ENCODE peak calls at places on chromosomes 6 and 20, in ten cellular contexts. L, V, A, J, K, S, T, X, W and C are unnamed samples.

GRCh38 chr20:43388267-43389081 is 69.2 kb upstream of the SRSF6 start:
- DNase-seq in J (peak; percentile 10), X (no peak), A (no peak), V (no peak), S (no peak), L (no peak), W (peak; percentile 62), K (no peak), T (no peak), C (no peak)

GRCh38 chr20:45833030-45833882 is at the start of gene SNX21:
- DNase-seq in X (no peak), W (peak; percentile 82), A (peak; percentile 82), K (peak; percentile 83), L (peak; percentile 93), S (peak; percentile 89), V (no peak), J (peak; percentile 96), T (peak; percentile 90), C (peak; percentile 45)

GRCh38 chr20:7924692-7925091 is 15.6 kb downstream of the HAO1 start:
- DNase-seq in T (no peak), K (no peak), X (no peak), W (no peak), S (no peak), L (no peak), A (no peak), V (no peak), J (peak; percentile 98), C (no peak)

GRCh38 chr20:10647471-10647870 is 26.3 kb downstream of the JAG1 start:
- DNase-seq in L (no peak), W (no peak), K (peak; percentile 7), T (peak; percentile 46), S (no peak), X (no peak), A (peak; percentile 30), V (no peak), J (no peak), C (no peak)

GRCh38 chr20:61879694-61880093 is 186.0 kb downstream of the TAF4 start:
- DNase-seq in X (no peak), S (no peak), T (no peak), J (no peak), W (no peak), L (no peak), A (no peak), K (no peak), V (no peak), C (no peak)

GRCh38 chr6:137282253-137282652 is 63.1 kb upstream of the IFNGR1 start:
- DNase-seq in T (no peak), J (no peak), X (no peak), L (no peak), V (no peak), S (no peak), K (no peak), W (no peak), A (no peak), C (no peak)

GRCh38 chr6:134750669-134751068 is 199.2 kb downstream of the ALDH8A1 start:
- DNase-seq in T (no peak), S (no peak), A (no peak), J (peak; percentile 14), L (no peak), V (no peak), K (no peak), X (no peak), W (no peak), C (no peak)

GRCh38 chr6:2351807-2352431 is 106.5 kb upstream of the GMDS start:
- DNase-seq in V (no peak), S (no peak), L (no peak), W (no peak), K (no peak), A (no peak), J (peak; percentile 84), X (no peak), T (no peak), C (no peak)

GRCh38 chr20:58553841-58554240 is 38.6 kb upstream of the APCDD1L start:
- DNase-seq in T (no peak), S (peak; percentile 16), V (no peak), W (no peak), A (no peak), L (peak; percentile 64), X (no peak), K (no peak), J (no peak), C (no peak)

GRCh38 chr6:39451831-39452230 is 129.3 kb upstream of the KCNK16 start:
- DNase-seq in L (no peak), W (no peak), S (peak; percentile 46), X (no peak), A (no peak), V (no peak), J (peak; percentile 12), K (no peak), T (no peak), C (no peak)

GRCh38 chr6:3770023-3770422 is 18.5 kb upstream of the PXDC1 start:
- DNase-seq in X (no peak), V (no peak), T (no peak), K (no peak), S (peak; percentile 63), A (no peak), W (no peak), L (no peak), J (no peak), C (no peak)

GRCh38 chr6:107569456-107569855 is 79.5 kb downstream of the SOBP start:
- DNase-seq in S (no peak), J (no peak), L (no peak), K (no peak), A (no peak), T (no peak), W (no peak), X (no peak), V (no peak), C (no peak)

GRCh38 chr6:35272005-35272404 is 12.5 kb downstream of the ZNF76 start:
- DNase-seq in S (no peak), X (no peak), W (no peak), K (no peak), L (no peak), V (no peak), J (no peak), A (no peak), T (no peak), C (no peak)

GRCh38 chr6:42916288-42916687 is 435 bp downstream of the PTCRA start:
- DNase-seq in K (no peak), A (no peak), S (no peak), W (no peak), X (no peak), V (no peak), L (no peak), T (no peak), J (no peak), C (no peak)

GRCh38 chr6:42911171-42912021 is 4.5 kb upstream of the PTCRA start:
- DNase-seq in K (no peak), V (no peak), A (no peak), X (no peak), J (no peak), S (peak; percentile 89), W (no peak), L (no peak), T (peak; percentile 41), C (no peak)

GRCh38 chr6:162448294-162448693 is 279.3 kb downstream of the PRKN start:
- DNase-seq in T (no peak), J (no peak), K (no peak), W (no peak), L (no peak), V (no peak), S (no peak), X (no peak), A (no peak), C (no peak)

GRCh38 chr6:155850408-155850841 is 394.8 kb upstream of the NOX3 start:
- DNase-seq in W (no peak), L (no peak), K (no peak), S (no peak), J (peak; percentile 49), V (no peak), A (no peak), X (no peak), T (no peak), C (no peak)

GRCh38 chr20:7038029-7038428 is 270.5 kb downstream of the BMP2 start:
- DNase-seq in W (no peak), J (peak; percentile 69), T (no peak), L (no peak), X (no peak), V (no peak), S (no peak), A (no peak), K (no peak), C (no peak)

GRCh38 chr6:34202329-34203201 is 34.1 kb upstream of the HMGA1 start:
- DNase-seq in K (no peak), A (no peak), X (no peak), L (no peak), V (no peak), S (peak; percentile 92), T (no peak), W (no peak), J (no peak), C (no peak)

GRCh38 chr6:22513667-22514066 is 55.7 kb upstream of the HDGFL1 start:
- DNase-seq in K (no peak), X (no peak), A (no peak), T (peak; percentile 84), L (no peak), J (no peak), S (no peak), V (no peak), W (no peak), C (no peak)

GRCh38 chr20:58112017-58112781 is 116.3 kb downstream of the ANKRD60 start:
- DNase-seq in T (no peak), W (no peak), K (no peak), A (no peak), V (no peak), L (no peak), J (peak; percentile 81), S (peak; percentile 13), X (no peak), C (no peak)

GRCh38 chr20:5168582-5169396 is 42.0 kb downstream of the CDS2 start:
- DNase-seq in V (no peak), K (no peak), W (no peak), J (peak; percentile 42), X (no peak), S (peak; percentile 75), L (no peak), A (no peak), T (no peak), C (no peak)

GRCh38 chr6:154438882-154439281 is 71.6 kb downstream of the CNKSR3 start:
- DNase-seq in L (no peak), K (no peak), W (no peak), V (no peak), A (no peak), S (no peak), T (no peak), X (no peak), J (no peak), C (no peak)

GRCh38 chr6:10528170-10528981 is 7.2 kb downstream of the GCNT2 start:
- DNase-seq in L (no peak), V (no peak), S (peak; percentile 30), J (peak; percentile 2), W (no peak), K (peak; percentile 67), A (no peak), X (no peak), T (no peak), C (peak; percentile 56)

GRCh38 chr6:90219168-90219985 is 77.3 kb downstream of the BACH2 start:
- DNase-seq in J (peak; percentile 44), W (no peak), S (no peak), X (no peak), T (peak; percentile 80), L (peak; percentile 43), V (no peak), A (peak; percentile 71), K (peak; percentile 20), C (no peak)

GRCh38 chr20:18781509-18781908 is 32.1 kb upstream of the SCP2D1 start:
- DNase-seq in V (no peak), J (no peak), L (no peak), K (no peak), S (no peak), X (no peak), W (no peak), T (no peak), A (no peak), C (no peak)

GRCh38 chr6:44264154-44265002 is 973 bp downstream of the NFKBIE start:
- DNase-seq in T (peak; percentile 9), A (no peak), K (peak; percentile 72), S (no peak), L (peak; percentile 19), X (no peak), J (peak; percentile 18), V (no peak), W (peak; percentile 81), C (no peak)

GRCh38 chr6:145745861-145746260 is 10.5 kb upstream of the EPM2A start:
- DNase-seq in T (no peak), X (no peak), K (no peak), A (no peak), S (no peak), L (no peak), W (no peak), J (no peak), V (no peak), C (no peak)